ENCODE peak calls at places on chromosomes 1 and 21, in eight cellular contexts. One of them, this sample, is unnamed.

GRCh38 chr1:58994664-58995063 is 210.8 kb upstream of the JUN start:
- DNase-seq in IMR-90: no peak
- DNase-seq in right cardiac atrium: no peak
- DNase-seq in suprapubic skin: no peak
- DNase-seq in naive thymus-derived CD4-positive, alpha-beta T cell: no peak
- DNase-seq in thoracic aorta: no peak
- DNase-seq in astrocyte of the spinal cord: no peak
- DNase-seq in AG09309: no peak
- DNase-seq in this sample: no peak

GRCh38 chr1:7896994-7897393 is 43.6 kb downstream of the TNFRSF9 start:
- DNase-seq in IMR-90: peak
- DNase-seq in AG09309: no peak
- DNase-seq in naive thymus-derived CD4-positive, alpha-beta T cell: no peak
- DNase-seq in astrocyte of the spinal cord: no peak
- DNase-seq in thoracic aorta: no peak
- DNase-seq in right cardiac atrium: no peak
- DNase-seq in suprapubic skin: no peak
- DNase-seq in this sample: no peak

GRCh38 chr1:116357487-116357886 is 15.6 kb upstream of the ATP1A1 start:
- DNase-seq in right cardiac atrium: no peak
- DNase-seq in IMR-90: peak
- DNase-seq in AG09309: no peak
- DNase-seq in naive thymus-derived CD4-positive, alpha-beta T cell: no peak
- DNase-seq in suprapubic skin: no peak
- DNase-seq in astrocyte of the spinal cord: no peak
- DNase-seq in thoracic aorta: no peak
- DNase-seq in this sample: no peak

GRCh38 chr1:233654667-233655432 is 40.9 kb downstream of the KCNK1 start:
- DNase-seq in right cardiac atrium: no peak
- DNase-seq in suprapubic skin: no peak
- DNase-seq in AG09309: no peak
- DNase-seq in thoracic aorta: no peak
- DNase-seq in naive thymus-derived CD4-positive, alpha-beta T cell: no peak
- DNase-seq in IMR-90: no peak
- DNase-seq in astrocyte of the spinal cord: no peak
- DNase-seq in this sample: no peak

GRCh38 chr1:31572323-31573104 is 3.8 kb upstream of the TINAGL1 start:
- DNase-seq in naive thymus-derived CD4-positive, alpha-beta T cell: no peak
- DNase-seq in suprapubic skin: no peak
- DNase-seq in thoracic aorta: no peak
- DNase-seq in astrocyte of the spinal cord: no peak
- DNase-seq in right cardiac atrium: no peak
- DNase-seq in IMR-90: peak
- DNase-seq in AG09309: no peak
- DNase-seq in this sample: no peak

GRCh38 chr1:33364578-33364945 is 43.7 kb upstream of the A3GALT2 start:
- DNase-seq in thoracic aorta: no peak
- DNase-seq in IMR-90: no peak
- DNase-seq in suprapubic skin: no peak
- DNase-seq in naive thymus-derived CD4-positive, alpha-beta T cell: no peak
- DNase-seq in right cardiac atrium: no peak
- DNase-seq in AG09309: no peak
- DNase-seq in astrocyte of the spinal cord: no peak
- DNase-seq in this sample: no peak

GRCh38 chr1:245480393-245481120 is 325.8 kb downstream of the KIF26B start:
- DNase-seq in naive thymus-derived CD4-positive, alpha-beta T cell: no peak
- DNase-seq in thoracic aorta: no peak
- DNase-seq in AG09309: no peak
- DNase-seq in IMR-90: no peak
- DNase-seq in right cardiac atrium: no peak
- DNase-seq in astrocyte of the spinal cord: no peak
- DNase-seq in suprapubic skin: no peak
- DNase-seq in this sample: no peak

GRCh38 chr1:94983343-94983742 is 56.4 kb upstream of the CNN3 start:
- DNase-seq in astrocyte of the spinal cord: peak
- DNase-seq in AG09309: no peak
- DNase-seq in suprapubic skin: no peak
- DNase-seq in thoracic aorta: no peak
- DNase-seq in right cardiac atrium: no peak
- DNase-seq in naive thymus-derived CD4-positive, alpha-beta T cell: no peak
- DNase-seq in IMR-90: peak
- DNase-seq in this sample: peak

GRCh38 chr21:24148461-24148860 is 1458.8 kb downstream of the MRPL39 start:
- DNase-seq in right cardiac atrium: no peak
- DNase-seq in suprapubic skin: no peak
- DNase-seq in AG09309: no peak
- DNase-seq in astrocyte of the spinal cord: no peak
- DNase-seq in thoracic aorta: no peak
- DNase-seq in IMR-90: no peak
- DNase-seq in naive thymus-derived CD4-positive, alpha-beta T cell: no peak
- DNase-seq in this sample: no peak

GRCh38 chr1:95679262-95679661 is 445.3 kb downstream of the RWDD3 start:
- DNase-seq in AG09309: no peak
- DNase-seq in suprapubic skin: no peak
- DNase-seq in thoracic aorta: no peak
- DNase-seq in right cardiac atrium: no peak
- DNase-seq in astrocyte of the spinal cord: no peak
- DNase-seq in naive thymus-derived CD4-positive, alpha-beta T cell: no peak
- DNase-seq in IMR-90: no peak
- DNase-seq in this sample: no peak

GRCh38 chr21:31726407-31726806 is 5.5 kb downstream of the SCAF4 start:
- DNase-seq in right cardiac atrium: no peak
- DNase-seq in thoracic aorta: no peak
- DNase-seq in AG09309: no peak
- DNase-seq in suprapubic skin: no peak
- DNase-seq in IMR-90: no peak
- DNase-seq in astrocyte of the spinal cord: no peak
- DNase-seq in naive thymus-derived CD4-positive, alpha-beta T cell: no peak
- DNase-seq in this sample: no peak

GRCh38 chr1:148290881-148291280 is 138.8 kb upstream of the NBPF11 start:
- DNase-seq in IMR-90: no peak
- DNase-seq in suprapubic skin: no peak
- DNase-seq in naive thymus-derived CD4-positive, alpha-beta T cell: no peak
- DNase-seq in astrocyte of the spinal cord: no peak
- DNase-seq in AG09309: no peak
- DNase-seq in right cardiac atrium: no peak
- DNase-seq in thoracic aorta: no peak
- DNase-seq in this sample: no peak

GRCh38 chr1:153627797-153628626 is at the start of gene S100A1:
- DNase-seq in astrocyte of the spinal cord: no peak
- DNase-seq in thoracic aorta: no peak
- DNase-seq in naive thymus-derived CD4-positive, alpha-beta T cell: no peak
- DNase-seq in IMR-90: no peak
- DNase-seq in suprapubic skin: peak
- DNase-seq in AG09309: no peak
- DNase-seq in right cardiac atrium: peak
- DNase-seq in this sample: no peak

GRCh38 chr1:39671793-39672550 is at the start of gene NT5C1A:
- DNase-seq in right cardiac atrium: peak
- DNase-seq in thoracic aorta: no peak
- DNase-seq in IMR-90: no peak
- DNase-seq in astrocyte of the spinal cord: no peak
- DNase-seq in naive thymus-derived CD4-positive, alpha-beta T cell: no peak
- DNase-seq in suprapubic skin: no peak
- DNase-seq in AG09309: no peak
- DNase-seq in this sample: no peak

GRCh38 chr1:1119272-1119890 is 3.5 kb upstream of the C1orf159 start:
- DNase-seq in astrocyte of the spinal cord: no peak
- DNase-seq in AG09309: no peak
- DNase-seq in naive thymus-derived CD4-positive, alpha-beta T cell: no peak
- DNase-seq in suprapubic skin: no peak
- DNase-seq in right cardiac atrium: peak
- DNase-seq in IMR-90: no peak
- DNase-seq in thoracic aorta: no peak
- DNase-seq in this sample: no peak

GRCh38 chr1:156616463-156616862 is 2.8 kb upstream of the HAPLN2 start:
- DNase-seq in IMR-90: peak
- DNase-seq in right cardiac atrium: peak
- DNase-seq in astrocyte of the spinal cord: peak
- DNase-seq in suprapubic skin: no peak
- DNase-seq in naive thymus-derived CD4-positive, alpha-beta T cell: no peak
- DNase-seq in thoracic aorta: no peak
- DNase-seq in AG09309: no peak
- DNase-seq in this sample: peak

GRCh38 chr1:156259805-156260204 is 11.9 kb upstream of the PAQR6 start:
- DNase-seq in naive thymus-derived CD4-positive, alpha-beta T cell: no peak
- DNase-seq in suprapubic skin: no peak
- DNase-seq in AG09309: no peak
- DNase-seq in right cardiac atrium: no peak
- DNase-seq in IMR-90: no peak
- DNase-seq in astrocyte of the spinal cord: no peak
- DNase-seq in thoracic aorta: no peak
- DNase-seq in this sample: no peak

GRCh38 chr1:93997756-93998155 is 88.5 kb upstream of the GCLM start:
- DNase-seq in naive thymus-derived CD4-positive, alpha-beta T cell: no peak
- DNase-seq in astrocyte of the spinal cord: no peak
- DNase-seq in IMR-90: no peak
- DNase-seq in right cardiac atrium: no peak
- DNase-seq in thoracic aorta: no peak
- DNase-seq in suprapubic skin: no peak
- DNase-seq in AG09309: no peak
- DNase-seq in this sample: no peak

GRCh38 chr1:118688891-118689290 is 299.3 kb downstream of the TBX15 start:
- DNase-seq in astrocyte of the spinal cord: peak
- DNase-seq in naive thymus-derived CD4-positive, alpha-beta T cell: no peak
- DNase-seq in right cardiac atrium: no peak
- DNase-seq in suprapubic skin: no peak
- DNase-seq in thoracic aorta: no peak
- DNase-seq in IMR-90: no peak
- DNase-seq in AG09309: no peak
- DNase-seq in this sample: peak

GRCh38 chr1:6743189-6744101 is 41.8 kb upstream of the CAMTA1 start:
- DNase-seq in astrocyte of the spinal cord: peak
- DNase-seq in right cardiac atrium: peak
- DNase-seq in naive thymus-derived CD4-positive, alpha-beta T cell: no peak
- DNase-seq in suprapubic skin: no peak
- DNase-seq in AG09309: peak
- DNase-seq in IMR-90: peak
- DNase-seq in thoracic aorta: peak
- DNase-seq in this sample: peak

GRCh38 chr21:42799516-42799915 is 79.8 kb downstream of the WDR4 start:
- DNase-seq in thoracic aorta: no peak
- DNase-seq in suprapubic skin: no peak
- DNase-seq in AG09309: no peak
- DNase-seq in naive thymus-derived CD4-positive, alpha-beta T cell: no peak
- DNase-seq in astrocyte of the spinal cord: no peak
- DNase-seq in right cardiac atrium: no peak
- DNase-seq in IMR-90: no peak
- DNase-seq in this sample: no peak

GRCh38 chr1:243471754-243472725 is 216.2 kb downstream of the SDCCAG8 start:
- DNase-seq in IMR-90: peak
- DNase-seq in thoracic aorta: no peak
- DNase-seq in naive thymus-derived CD4-positive, alpha-beta T cell: no peak
- DNase-seq in right cardiac atrium: no peak
- DNase-seq in suprapubic skin: no peak
- DNase-seq in AG09309: no peak
- DNase-seq in astrocyte of the spinal cord: peak
- DNase-seq in this sample: no peak

DNA sequence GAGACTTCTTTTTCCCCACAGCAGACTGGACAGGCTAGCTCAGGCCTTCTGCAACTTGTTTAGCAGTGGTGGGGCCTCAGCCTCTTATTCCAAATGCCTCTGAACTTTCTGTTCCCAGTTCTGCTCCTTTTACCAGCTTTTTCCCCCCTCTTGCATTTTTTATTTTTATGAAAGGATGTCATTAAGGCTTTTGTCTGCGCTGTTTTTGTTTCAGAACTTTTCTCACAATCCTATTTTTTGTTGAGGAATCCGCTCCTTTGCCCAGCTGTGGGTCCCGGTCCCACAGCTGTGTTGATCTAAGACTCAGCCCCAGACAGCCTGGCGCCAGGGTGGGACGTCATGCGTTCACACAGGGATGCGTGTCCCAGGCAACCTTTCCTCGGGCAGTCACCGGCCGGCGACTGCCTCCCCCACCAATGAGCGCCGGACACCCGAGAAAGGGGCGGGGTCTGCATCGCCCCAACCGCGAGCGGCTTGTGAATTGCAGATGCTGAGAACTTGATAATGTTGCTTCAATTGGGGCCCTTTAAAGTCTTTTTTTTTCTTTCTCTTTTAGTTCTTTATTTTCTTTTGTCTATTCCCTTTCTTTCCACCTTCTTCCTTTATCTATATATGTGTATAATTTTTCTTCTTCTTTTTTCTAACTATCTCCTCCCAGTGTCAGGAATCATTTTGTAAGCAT is 3.0 kb upstream of the ID3 start:
- DNase-seq in suprapubic skin: peak
- DNase-seq in thoracic aorta: peak
- DNase-seq in IMR-90: peak
- DNase-seq in naive thymus-derived CD4-positive, alpha-beta T cell: no peak
- DNase-seq in astrocyte of the spinal cord: peak
- DNase-seq in AG09309: peak
- DNase-seq in right cardiac atrium: peak
- DNase-seq in this sample: peak
- H3K4me3 ChIP-seq in suprapubic skin: peak
- H3K4me3 ChIP-seq in thoracic aorta: peak
- H3K4me3 ChIP-seq in IMR-90: no peak
- H3K4me3 ChIP-seq in naive thymus-derived CD4-positive, alpha-beta T cell: no peak
- H3K4me3 ChIP-seq in astrocyte of the spinal cord: peak
- H3K4me3 ChIP-seq in AG09309: no peak
- H3K4me3 ChIP-seq in right cardiac atrium: peak
- H3K4me3 ChIP-seq in this sample: peak

GRCh38 chr1:36247538-36247937 is 23.3 kb downstream of the THRAP3 start:
- DNase-seq in astrocyte of the spinal cord: no peak
- DNase-seq in thoracic aorta: no peak
- DNase-seq in naive thymus-derived CD4-positive, alpha-beta T cell: no peak
- DNase-seq in suprapubic skin: no peak
- DNase-seq in right cardiac atrium: no peak
- DNase-seq in AG09309: no peak
- DNase-seq in IMR-90: no peak
- DNase-seq in this sample: no peak
- H3K4me3 ChIP-seq in astrocyte of the spinal cord: no peak
- H3K4me3 ChIP-seq in thoracic aorta: no peak
- H3K4me3 ChIP-seq in naive thymus-derived CD4-positive, alpha-beta T cell: no peak
- H3K4me3 ChIP-seq in suprapubic skin: no peak
- H3K4me3 ChIP-seq in right cardiac atrium: no peak
- H3K4me3 ChIP-seq in AG09309: no peak
- H3K4me3 ChIP-seq in IMR-90: no peak
- H3K4me3 ChIP-seq in this sample: no peak

DNA sequence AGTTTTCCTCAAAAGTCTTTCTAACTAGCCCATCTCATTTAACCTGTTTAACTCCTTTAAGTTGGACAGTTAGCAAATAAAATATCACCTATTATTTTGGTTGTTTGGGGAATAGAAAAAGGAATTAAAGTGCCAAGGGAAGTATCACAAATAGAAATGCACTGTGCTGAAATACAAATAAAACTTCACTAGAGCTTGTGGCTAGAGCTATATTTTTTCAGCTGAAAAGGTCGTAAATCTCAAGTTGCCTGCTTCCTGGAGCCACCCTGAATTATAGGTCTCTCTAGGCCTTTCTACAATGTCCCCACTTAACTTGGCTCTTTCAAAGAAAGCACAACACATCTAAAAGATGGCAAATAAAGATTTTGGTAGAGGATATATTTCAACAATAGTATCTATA is 5.0 kb upstream of the RNF2 start:
- DNase-seq in right cardiac atrium: no peak
- DNase-seq in naive thymus-derived CD4-positive, alpha-beta T cell: no peak
- DNase-seq in suprapubic skin: no peak
- DNase-seq in IMR-90: no peak
- DNase-seq in AG09309: no peak
- DNase-seq in thoracic aorta: no peak
- DNase-seq in astrocyte of the spinal cord: no peak
- DNase-seq in this sample: no peak
- H3K4me3 ChIP-seq in right cardiac atrium: no peak
- H3K4me3 ChIP-seq in naive thymus-derived CD4-positive, alpha-beta T cell: no peak
- H3K4me3 ChIP-seq in suprapubic skin: no peak
- H3K4me3 ChIP-seq in IMR-90: no peak
- H3K4me3 ChIP-seq in AG09309: no peak
- H3K4me3 ChIP-seq in thoracic aorta: no peak
- H3K4me3 ChIP-seq in astrocyte of the spinal cord: no peak
- H3K4me3 ChIP-seq in this sample: no peak

GRCh38 chr1:155254228-155254713 is 1.0 kb downstream of the ENTREP3 start:
- DNase-seq in naive thymus-derived CD4-positive, alpha-beta T cell: no peak
- DNase-seq in astrocyte of the spinal cord: no peak
- DNase-seq in IMR-90: no peak
- DNase-seq in AG09309: no peak
- DNase-seq in thoracic aorta: no peak
- DNase-seq in right cardiac atrium: peak
- DNase-seq in suprapubic skin: peak
- DNase-seq in this sample: no peak
- H3K4me3 ChIP-seq in naive thymus-derived CD4-positive, alpha-beta T cell: no peak
- H3K4me3 ChIP-seq in astrocyte of the spinal cord: peak
- H3K4me3 ChIP-seq in IMR-90: peak
- H3K4me3 ChIP-seq in AG09309: peak
- H3K4me3 ChIP-seq in thoracic aorta: peak
- H3K4me3 ChIP-seq in right cardiac atrium: peak
- H3K4me3 ChIP-seq in suprapubic skin: peak
- H3K4me3 ChIP-seq in this sample: peak

This sample was measured in skeletal muscle cell.